ENCODE peak calls at places on chromosomes 2 and 18, in nine cellular contexts. One of them, this sample, is unnamed.
A peak's percentile ranks its signal among the peaks of the same experiment; 100 is the strongest.

GRCh38 chr2:16069933-16070647 is 129.7 kb downstream of the MYCN start:
- DNase-seq in DMS53: peak; percentile 78
- DNase-seq in upper lobe of right lung: no peak
- DNase-seq in hypothalamus: no peak
- DNase-seq in cardiac fibroblast: no peak
- DNase-seq in prostate gland: no peak
- DNase-seq in M059J: no peak
- DNase-seq in nephron progenitor cell: no peak
- DNase-seq in GM10248: no peak
- DNase-seq in this sample: no peak

GRCh38 chr2:39730685-39731302 is 48.3 kb downstream of the THUMPD2 start:
- DNase-seq in DMS53: peak; percentile 56
- DNase-seq in upper lobe of right lung: no peak
- DNase-seq in hypothalamus: no peak
- DNase-seq in cardiac fibroblast: peak; percentile 37
- DNase-seq in prostate gland: no peak
- DNase-seq in M059J: peak; percentile 45
- DNase-seq in nephron progenitor cell: no peak
- DNase-seq in GM10248: peak; percentile 35
- DNase-seq in this sample: no peak

GRCh38 chr2:27800856-27801255 is 29.3 kb downstream of the MRPL33 start:
- DNase-seq in DMS53: no peak
- DNase-seq in upper lobe of right lung: no peak
- DNase-seq in hypothalamus: no peak
- DNase-seq in cardiac fibroblast: no peak
- DNase-seq in prostate gland: no peak
- DNase-seq in M059J: no peak
- DNase-seq in nephron progenitor cell: no peak
- DNase-seq in GM10248: no peak
- DNase-seq in this sample: no peak

GRCh38 chr2:73979021-73979420 is 5.7 kb upstream of the TET3 start:
- DNase-seq in DMS53: no peak
- DNase-seq in upper lobe of right lung: no peak
- DNase-seq in hypothalamus: no peak
- DNase-seq in cardiac fibroblast: no peak
- DNase-seq in prostate gland: no peak
- DNase-seq in M059J: no peak
- DNase-seq in nephron progenitor cell: no peak
- DNase-seq in GM10248: peak; percentile 67
- DNase-seq in this sample: no peak

GRCh38 chr18:76495435-76496199 is 575 bp upstream of the ZNF516 start:
- DNase-seq in DMS53: peak; percentile 90
- DNase-seq in upper lobe of right lung: no peak
- DNase-seq in hypothalamus: no peak
- DNase-seq in cardiac fibroblast: peak; percentile 47
- DNase-seq in prostate gland: no peak
- DNase-seq in M059J: peak; percentile 48
- DNase-seq in nephron progenitor cell: peak; percentile 59
- DNase-seq in GM10248: no peak
- DNase-seq in this sample: no peak

GRCh38 chr2:88854528-88854927 is 163.1 kb downstream of the RPIA start:
- DNase-seq in DMS53: no peak
- DNase-seq in upper lobe of right lung: no peak
- DNase-seq in hypothalamus: no peak
- DNase-seq in cardiac fibroblast: no peak
- DNase-seq in prostate gland: no peak
- DNase-seq in M059J: no peak
- DNase-seq in nephron progenitor cell: no peak
- DNase-seq in GM10248: no peak
- DNase-seq in this sample: no peak

GRCh38 chr2:99555410-99555809 is 65.6 kb upstream of the REV1 start:
- DNase-seq in DMS53: no peak
- DNase-seq in upper lobe of right lung: no peak
- DNase-seq in hypothalamus: no peak
- DNase-seq in cardiac fibroblast: no peak
- DNase-seq in prostate gland: no peak
- DNase-seq in M059J: no peak
- DNase-seq in nephron progenitor cell: no peak
- DNase-seq in GM10248: no peak
- DNase-seq in this sample: no peak

GRCh38 chr2:45882707-45883106 is 231.2 kb downstream of the PRKCE start:
- DNase-seq in DMS53: no peak
- DNase-seq in upper lobe of right lung: no peak
- DNase-seq in hypothalamus: no peak
- DNase-seq in cardiac fibroblast: peak; percentile 78
- DNase-seq in prostate gland: no peak
- DNase-seq in M059J: peak; percentile 48
- DNase-seq in nephron progenitor cell: no peak
- DNase-seq in GM10248: no peak
- DNase-seq in this sample: no peak

GRCh38 chr2:130797493-130798435 is 39.0 kb upstream of the ARHGEF4 start:
- DNase-seq in DMS53: peak; percentile 85
- DNase-seq in upper lobe of right lung: peak; percentile 96
- DNase-seq in hypothalamus: peak; percentile 80
- DNase-seq in cardiac fibroblast: peak; percentile 92
- DNase-seq in prostate gland: peak; percentile 88
- DNase-seq in M059J: peak; percentile 76
- DNase-seq in nephron progenitor cell: peak; percentile 98
- DNase-seq in GM10248: peak; percentile 91
- DNase-seq in this sample: no peak

GRCh38 chr2:44549099-44549471 is 187.3 kb downstream of the CAMKMT start:
- DNase-seq in DMS53: no peak
- DNase-seq in upper lobe of right lung: no peak
- DNase-seq in hypothalamus: no peak
- DNase-seq in cardiac fibroblast: peak; percentile 65
- DNase-seq in prostate gland: no peak
- DNase-seq in M059J: peak; percentile 92
- DNase-seq in nephron progenitor cell: no peak
- DNase-seq in GM10248: no peak
- DNase-seq in this sample: peak; percentile 23